ENCODE peak calls at places on chromosomes 3 and 15, in five cellular contexts. Q, B, H, R and A are unnamed samples.

GRCh38 chr3:50347187-50347813 is 1.8 kb upstream of the ZMYND10 start:
- DNase-seq in Q (peak), B (peak), H (peak), R (peak), A (peak)

GRCh38 chr3:170977911-170978310 is 48.6 kb downstream of the SLC2A2 start:
- DNase-seq in Q (no peak), B (no peak), H (peak), R (no peak), A (no peak)

GRCh38 chr3:172209333-172210321 is 170.2 kb downstream of the FNDC3B start:
- DNase-seq in Q (no peak), B (no peak), H (no peak), R (no peak), A (no peak)

GRCh38 chr3:12940854-12941253 is 99.5 kb upstream of the RPL32 start:
- DNase-seq in Q (no peak), B (no peak), H (no peak), R (no peak), A (no peak)

GRCh38 chr15:70643783-70644125 is 119.6 kb downstream of the UACA start:
- DNase-seq in Q (no peak), B (no peak), H (peak), R (no peak), A (peak)

GRCh38 chr3:13112521-13113345 is 39.5 kb upstream of the IQSEC1 start:
- DNase-seq in Q (no peak), B (no peak), H (no peak), R (no peak), A (peak)

GRCh38 chr3:197312431-197312830 is 14.0 kb upstream of the DLG1 start:
- DNase-seq in Q (no peak), B (no peak), H (no peak), R (no peak), A (no peak)

GRCh38 chr3:48344867-48345507 is 11.5 kb upstream of the SPINK8 start:
- DNase-seq in Q (no peak), B (no peak), H (no peak), R (no peak), A (no peak)

GRCh38 chr3:89300976-89301375 is 193.6 kb downstream of the EPHA3 start:
- DNase-seq in Q (no peak), B (no peak), H (no peak), R (no peak), A (no peak)

GRCh38 chr3:134471521-134472193 is 14.1 kb downstream of the ANAPC13 start:
- DNase-seq in Q (no peak), B (no peak), H (peak), R (no peak), A (no peak)

GRCh38 chr15:66720206-66721010 is 18.4 kb downstream of the SMAD6 start:
- DNase-seq in Q (no peak), B (no peak), H (peak), R (no peak), A (peak)

GRCh38 chr3:43211681-43212080 is 74.7 kb upstream of the SNRK start:
- DNase-seq in Q (no peak), B (no peak), H (no peak), R (no peak), A (no peak)

GRCh38 chr3:127044996-127045395 is 62.1 kb downstream of the PLXNA1 start:
- DNase-seq in Q (no peak), B (no peak), H (peak), R (no peak), A (no peak)

GRCh38 chr3:186414735-186415419 is 52.8 kb upstream of the DGKG start:
- DNase-seq in Q (no peak), B (no peak), H (peak), R (no peak), A (peak)

GRCh38 chr3:132785292-132785691 is 63.1 kb upstream of the NPHP3 start:
- DNase-seq in Q (no peak), B (no peak), H (peak), R (no peak), A (no peak)